ENCODE peak calls at places on chromosomes 13 and 19, in eight cellular contexts. A is cardiac muscle cell, J is A673, F is right lobe of liver, L is upper lobe of right lung, U is aorta, X is right cardiac atrium, W is psoas muscle. M is an unnamed sample. For H3K4me1, the result is how much of the 10 kb centered on the place peaks cover.

GRCh38 chr19:17671906-17672305 is 16.2 kb downstream of the UNC13A start:
- DNase-seq in W (no peak), J (peak), X (no peak), A (peak), F (no peak), L (no peak), U (no peak), M (no peak)

GRCh38 chr13:100738176-100738855 is 63.7 kb upstream of the TMTC4 start:
- DNase-seq in L (no peak), J (peak), W (no peak), F (no peak), X (no peak), U (no peak), A (no peak), M (no peak)

GRCh38 chr19:41839211-41839610 is 5.3 kb downstream of the LYPD4 start:
- DNase-seq in L (no peak), J (no peak), A (no peak), X (no peak), F (no peak), U (no peak), W (no peak), M (no peak)

GRCh38 chr13:101552797-101553196 is 100.3 kb downstream of the ITGBL1 start:
- DNase-seq in W (no peak), U (no peak), A (no peak), J (no peak), X (no peak), L (no peak), F (no peak), M (no peak)

GRCh38 chr13:78420814-78421213 is 182.5 kb downstream of the POU4F1 start:
- DNase-seq in A (no peak), L (no peak), U (no peak), J (no peak), W (no peak), X (peak), F (peak), M (no peak)

GRCh38 chr13:98143601-98144500 is 957 bp downstream of the FARP1 start:
- DNase-seq in U (peak), J (peak), W (peak), X (peak), L (peak), F (peak), A (peak), M (no peak)

GRCh38 chr13:33206945-33207615 is 78.5 kb downstream of the STARD13 start:
- DNase-seq in L (no peak), W (no peak), X (no peak), A (no peak), F (no peak), J (no peak), U (no peak), M (no peak)

GRCh38 chr13:77876176-77876575 is 42.5 kb downstream of the EDNRB start:
- DNase-seq in A (no peak), U (no peak), F (no peak), L (no peak), J (no peak), W (no peak), X (no peak), M (no peak)

GRCh38 chr19:49862411-49863253 is 4.7 kb downstream of the PNKP start:
- DNase-seq in J (peak), L (peak), U (peak), F (peak), X (peak), W (peak), A (peak), M (no peak)

GRCh38 chr13:40362502-40362901 is 303.9 kb downstream of the FOXO1 start:
- DNase-seq in X (no peak), A (no peak), W (no peak), J (no peak), L (no peak), F (no peak), U (no peak), M (no peak)

GRCh38 chr13:102651892-102652291 is 43.0 kb downstream of the METTL21C start:
- DNase-seq in X (no peak), L (no peak), F (no peak), J (peak), U (peak), W (no peak), A (no peak), M (no peak)

GRCh38 chr19:29850482-29850881 is 38.7 kb downstream of the CCNE1 start:
- DNase-seq in X (no peak), J (no peak), A (no peak), U (peak), F (no peak), W (no peak), L (no peak), M (no peak)

GRCh38 chr13:75704942-75705320 is 68.8 kb downstream of the LMO7 start:
- DNase-seq in W (no peak), U (no peak), X (no peak), F (peak), L (peak), J (no peak), A (no peak), M (peak)

GRCh38 chr13:50677687-50678463 is 165.6 kb downstream of the DLEU7 start:
- DNase-seq in U (no peak), J (no peak), A (no peak), X (peak), W (no peak), L (no peak), F (no peak), M (no peak)

GRCh38 chr19:40443930-40444180 is 280 bp downstream of the SERTAD3 start:
- DNase-seq in L (no peak), F (no peak), A (no peak), U (no peak), W (no peak), X (no peak), J (no peak), M (no peak)

GRCh38 chr19:43934055-43934984 is 762 bp downstream of the ZNF45 start:
- DNase-seq in J (peak), U (no peak), W (no peak), A (peak), X (no peak), F (no peak), L (no peak), M (no peak)

GRCh38 chr19:16457195-16457953 is 14.4 kb downstream of the EPS15L1 start:
- DNase-seq in U (no peak), F (peak), L (no peak), A (peak), X (peak), W (peak), J (peak), M (no peak)

GRCh38 chr19:6233827-6234511 is 45.8 kb downstream of the MLLT1 start:
- DNase-seq in J (no peak), L (peak), W (peak), X (peak), U (peak), F (peak), A (no peak), M (peak)

GRCh38 chr19:19214892-19215291 is 3.1 kb downstream of the NCAN start:
- DNase-seq in L (no peak), F (no peak), J (peak), U (peak), X (peak), A (peak), W (no peak), M (no peak)

GRCh38 chr13:100088282-100088647 is 628 bp upstream of the PCCA start:
- DNase-seq in W (no peak), J (no peak), L (no peak), X (no peak), A (no peak), U (no peak), F (no peak), M (no peak)

GRCh38 chr19:5666921-5667610 is 13.2 kb downstream of the MICOS13 start:
- DNase-seq in F (no peak), U (peak), L (no peak), W (no peak), J (no peak), X (no peak), A (no peak), M (no peak)

GRCh38 chr19:3042545-3043267 is 13.6 kb upstream of the TLE2 start:
- DNase-seq in U (no peak), F (no peak), L (no peak), A (no peak), X (no peak), W (no peak), J (peak), M (no peak)

GRCh38 chr19:9046694-9047093 is 36.5 kb upstream of the MUC16 start:
- DNase-seq in F (no peak), X (no peak), A (no peak), W (no peak), U (no peak), J (no peak), L (no peak), M (no peak)

GRCh38 chr19:37930416-37930815 is 23.4 kb downstream of the SIPA1L3 start:
- DNase-seq in U (no peak), L (peak), W (no peak), X (no peak), A (no peak), J (no peak), F (no peak), M (no peak)

GRCh38 chr19:1873524-1874473 is 10.4 kb upstream of the KLF16 start:
- DNase-seq in X (peak), U (no peak), J (no peak), W (no peak), F (peak), L (peak), A (no peak), M (peak)

GRCh38 chr19:13757805-13758772 is 6.2 kb upstream of the MRI1 start:
- DNase-seq in F (no peak), J (no peak), L (no peak), X (no peak), A (no peak), U (no peak), W (no peak), M (no peak)

GRCh38 chr19:13751436-13751835 is 12.9 kb upstream of the MRI1 start:
- DNase-seq in W (no peak), J (no peak), F (no peak), L (no peak), X (peak), A (no peak), U (no peak), M (no peak)

GRCh38 chr19:13758795-13759194 is 5.5 kb upstream of the MRI1 start:
- DNase-seq in L (no peak), U (no peak), X (peak), W (no peak), J (no peak), A (no peak), F (no peak), M (no peak)

GRCh38 chr19:13761423-13761822 is 2.9 kb upstream of the MRI1 start:
- DNase-seq in F (no peak), A (no peak), W (no peak), L (no peak), U (no peak), J (no peak), X (no peak), M (no peak)

GRCh38 chr19:13756210-13756609 is 8.1 kb upstream of the MRI1 start:
- DNase-seq in X (peak), F (no peak), J (no peak), A (no peak), W (no peak), L (no peak), U (no peak), M (no peak)
- H3K4me3 ChIP-seq in X (no peak), F (no peak), J (no peak), A (no peak), W (no peak), L (no peak), U (no peak), M (no peak)

GRCh38 chr19:45784096-45784495 is 1.8 kb upstream of the DMPK start:
- DNase-seq in W (no peak), U (no peak), F (no peak), L (no peak), X (no peak), A (no peak), J (no peak), M (no peak)
- H3K27ac ChIP-seq in W (peak), U (peak), F (no peak), L (peak), X (peak), A (peak), J (no peak), M (peak)

DNA sequence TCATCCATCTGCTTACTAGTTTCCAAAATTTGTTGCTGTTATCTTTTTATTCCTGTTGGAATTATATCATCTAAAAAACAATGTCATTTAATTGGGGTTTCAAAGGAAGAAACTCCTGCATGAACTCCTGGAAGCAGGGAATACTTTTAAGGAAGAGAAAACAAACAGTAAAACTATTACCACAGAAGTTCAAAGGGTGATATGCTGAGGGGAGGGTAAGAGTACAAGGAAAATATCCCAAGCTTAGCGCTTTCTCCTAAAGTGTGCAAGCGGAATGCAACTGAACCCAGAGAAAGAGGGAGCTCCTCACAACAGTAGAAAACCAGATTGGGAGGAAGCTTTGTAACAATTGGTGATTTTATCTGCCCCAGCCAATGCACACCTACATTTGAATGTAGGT is 175.1 kb downstream of the NUFIP1 start:
- DNase-seq in U (no peak), L (no peak), X (no peak), W (no peak), F (no peak), A (no peak), J (no peak), M (no peak)
- H3K4me1 ChIP-seq in U (under half), L (under half), X (under half), W (under half), F (under half), A (under half), J (under half), M (under half)

DNA sequence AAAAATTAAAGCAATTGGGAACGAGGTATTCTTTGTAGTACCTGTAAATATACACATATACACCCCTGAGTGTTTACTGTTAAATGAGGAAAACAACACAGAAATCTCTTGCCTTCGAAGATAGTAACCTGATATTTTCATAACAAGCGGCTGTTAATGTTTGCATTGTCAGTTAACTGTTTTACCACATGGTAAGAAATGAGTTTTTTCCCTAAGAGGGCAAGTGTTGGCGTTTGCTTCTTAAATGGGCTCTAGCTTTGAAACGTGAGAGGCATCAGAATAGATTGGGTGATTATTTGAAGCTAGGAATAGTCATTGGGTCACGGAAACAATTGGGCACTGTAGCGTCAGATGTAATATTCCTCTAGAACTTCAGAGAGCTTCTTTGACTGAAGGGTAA is 22.0 kb upstream of the UPF3A start:
- DNase-seq in A (no peak), F (no peak), L (no peak), J (no peak), X (no peak), W (no peak), U (no peak), M (no peak)
- H3K4me3 ChIP-seq in A (no peak), F (no peak), L (no peak), J (no peak), X (no peak), W (no peak), U (no peak), M (no peak)

GRCh38 chr13:113884821-113885220 is 20.9 kb upstream of the GAS6 start:
- DNase-seq in X (no peak), U (peak), A (no peak), F (no peak), L (no peak), W (no peak), J (no peak), M (no peak)
- H3K27ac ChIP-seq in X (no peak), U (no peak), A (no peak), F (no peak), L (no peak), W (no peak), J (no peak), M (no peak)

GRCh38 chr19:15421136-15421535 is 2.3 kb upstream of the AKAP8L start:
- DNase-seq in U (no peak), W (peak), F (no peak), L (no peak), J (no peak), X (peak), A (no peak), M (no peak)

GRCh38 chr19:15419413-15420025 is 731 bp upstream of the AKAP8L start:
- DNase-seq in U (no peak), F (no peak), L (no peak), X (no peak), J (no peak), W (peak), A (no peak), M (no peak)

GRCh38 chr19:15417699-15418098 is 1.1 kb downstream of the AKAP8L start:
- DNase-seq in X (peak), L (no peak), A (no peak), U (peak), J (no peak), W (peak), F (no peak), M (no peak)

GRCh38 chr19:15418112-15418587 is 638 bp downstream of the AKAP8L start:
- DNase-seq in W (no peak), J (peak), L (no peak), X (peak), A (no peak), F (no peak), U (no peak), M (no peak)

DNA sequence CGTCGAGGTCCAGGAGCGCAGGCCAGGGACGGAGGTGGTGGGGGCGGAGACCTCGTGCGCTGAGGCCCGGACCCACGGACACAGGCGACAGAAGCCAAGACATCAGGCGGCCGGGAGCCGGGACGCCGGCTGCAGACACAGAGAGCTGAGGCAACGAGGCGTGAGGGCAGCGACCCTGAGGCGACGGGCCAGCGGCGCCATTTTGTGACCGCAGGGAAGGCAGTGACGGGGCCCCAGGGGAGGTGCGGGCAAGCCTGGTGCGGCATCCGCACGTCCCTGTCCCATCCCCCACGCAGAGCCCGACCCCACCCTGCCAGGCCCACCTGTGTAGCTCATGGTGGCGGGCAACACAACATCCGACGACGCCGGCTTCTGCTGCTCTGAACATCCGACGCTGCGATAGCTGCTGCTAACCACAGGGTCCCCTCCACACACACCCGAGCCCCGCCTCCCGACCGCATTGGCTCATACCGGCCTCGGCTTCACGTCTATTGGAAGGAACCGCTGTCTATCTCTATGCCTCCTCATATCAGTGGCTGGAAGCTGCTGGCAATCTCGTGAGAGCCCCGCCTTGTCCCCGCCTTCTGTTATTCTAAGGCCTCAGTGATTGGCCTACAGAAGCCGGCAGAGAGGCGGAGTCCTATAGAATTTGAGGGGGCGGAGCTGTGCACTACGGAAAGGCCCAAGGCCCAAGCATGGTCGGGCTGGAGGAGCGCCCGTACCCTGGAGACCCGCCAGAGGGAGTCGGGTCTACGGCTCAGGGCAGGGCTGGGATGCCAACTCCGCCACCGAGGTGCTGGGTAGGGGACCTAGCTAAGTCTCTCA is at the start of gene AKAP8L:
- DNase-seq in X (peak), U (peak), A (peak), L (peak), W (peak), F (peak), J (peak), M (peak)
- H3K4me1 ChIP-seq in X (under half), U (under half), A (under half), L (under half), W (half or more), F (half or more), J (under half), M (under half)

M was measured in RWPE2.